ENCODE peak calls at places on chromosomes 5 and 9, in four cellular contexts. P is stimulated activated CD8-positive, alpha-beta memory T cell treated with anti-CD3 and anti-CD28 coated beads, Interleukin-12 subunit alpha, Interleukin-12 subunit beta, amount 100 ng/mL, for 4 hours; F is effector CD4-positive, alpha-beta T cell; W is GM12865. L is an unnamed sample.

GRCh38 chr5:33969572-33970452 is 14.7 kb downstream of the SLC45A2 start:
- DNase-seq in P (no peak), F (no peak), W (peak), L (peak)

GRCh38 chr5:72290356-72291133 is 29.5 kb downstream of the MRPS27 start:
- DNase-seq in F (no peak), W (no peak), P (no peak), L (no peak)

GRCh38 chr5:132070460-132071337 is 2.9 kb upstream of the CSF2 start:
- DNase-seq in W (no peak), P (no peak), F (no peak), L (peak)

GRCh38 chr5:164352695-164353094 is 847.3 kb downstream of the MAT2B start:
- DNase-seq in W (no peak), F (no peak), P (no peak), L (no peak)

GRCh38 chr5:147504535-147504934 is 5.3 kb downstream of the DPYSL3 start:
- DNase-seq in W (no peak), F (no peak), P (no peak), L (no peak)

GRCh38 chr9:88364706-88365105 is 23.5 kb upstream of the SPIN1 start:
- DNase-seq in W (no peak), F (no peak), P (no peak), L (no peak)

GRCh38 chr9:88085481-88085880 is 52.8 kb downstream of the SPATA31C2 start:
- DNase-seq in W (no peak), P (no peak), F (no peak), L (no peak)

GRCh38 chr5:994821-995220 is 13.8 kb upstream of the NKD2 start:
- DNase-seq in W (no peak), F (no peak), P (no peak), L (peak)

GRCh38 chr9:131278421-131279111 is 2.3 kb upstream of the FAM78A start:
- DNase-seq in P (no peak), W (no peak), F (no peak), L (peak)

GRCh38 chr9:70413427-70413797 is 1.0 kb downstream of the KLF9 start:
- DNase-seq in P (no peak), F (peak), W (no peak), L (peak)

GRCh38 chr5:138033916-138034315 is 1.0 kb upstream of the FAM13B start:
- DNase-seq in F (no peak), P (no peak), W (no peak), L (peak)

L was measured in erythroblast.